ENCODE peak calls at places on chromosomes 5 and 9, in five cellular contexts. E is AG09309, O is ovary, W is aorta, G is pancreas. A is an unnamed sample.

GRCh38 chr5:83987513-83988292 is 267.0 kb upstream of the HAPLN1 start:
- DNase-seq in E (no peak), O (no peak), W (no peak), G (no peak), A (peak)

GRCh38 chr9:121811140-121811539 is 159.7 kb downstream of the DAB2IP start:
- DNase-seq in E (no peak), O (no peak), W (no peak), G (no peak), A (no peak)

GRCh38 chr5:178249191-178249989 is 16.8 kb upstream of the PHYKPL start:
- DNase-seq in E (peak), O (no peak), W (no peak), G (no peak), A (peak)

GRCh38 chr9:94824913-94825619 is 98.6 kb downstream of the AOPEP start:
- DNase-seq in E (no peak), O (no peak), W (no peak), G (no peak), A (no peak)

GRCh38 chr5:65076251-65076869 is 307.6 kb downstream of the CWC27 start:
- DNase-seq in E (peak), O (peak), W (no peak), G (peak), A (peak)

GRCh38 chr9:121694001-121694400 is 42.6 kb downstream of the DAB2IP start:
- DNase-seq in E (no peak), O (no peak), W (no peak), G (no peak), A (no peak)

GRCh38 chr9:27865031-27865438 is 291.8 kb upstream of the C9orf72 start:
- DNase-seq in E (no peak), O (no peak), W (no peak), G (no peak), A (peak)

GRCh38 chr9:5631021-5631420 is 2.1 kb downstream of the RIC1 start:
- DNase-seq in E (no peak), O (no peak), W (no peak), G (no peak), A (peak)

GRCh38 chr5:133214153-133214820 is 162.5 kb downstream of the HSPA4 start:
- DNase-seq in E (no peak), O (no peak), W (no peak), G (no peak), A (peak)

GRCh38 chr5:144092510-144092909 is 77.9 kb downstream of the YIPF5 start:
- DNase-seq in E (no peak), O (no peak), W (no peak), G (no peak), A (no peak)

GRCh38 chr5:91787718-91788117 is 404.6 kb upstream of the ARRDC3 start:
- DNase-seq in E (peak), O (no peak), W (no peak), G (no peak), A (no peak)

GRCh38 chr9:93505518-93506123 is 52.2 kb upstream of the FAM120AOS start:
- DNase-seq in E (no peak), O (no peak), W (no peak), G (no peak), A (no peak)

GRCh38 chr5:173793677-173794570 is 94.2 kb upstream of the CPEB4 start:
- DNase-seq in E (no peak), O (no peak), W (no peak), G (no peak), A (no peak)

GRCh38 chr5:134511796-134512660 is 13.4 kb upstream of the JADE2 start:
- DNase-seq in E (no peak), O (peak), W (peak), G (peak), A (peak)

GRCh38 chr5:135993894-135994514 is 34.8 kb upstream of the TGFBI start:
- DNase-seq in E (no peak), O (no peak), W (no peak), G (no peak), A (no peak)

DNA sequence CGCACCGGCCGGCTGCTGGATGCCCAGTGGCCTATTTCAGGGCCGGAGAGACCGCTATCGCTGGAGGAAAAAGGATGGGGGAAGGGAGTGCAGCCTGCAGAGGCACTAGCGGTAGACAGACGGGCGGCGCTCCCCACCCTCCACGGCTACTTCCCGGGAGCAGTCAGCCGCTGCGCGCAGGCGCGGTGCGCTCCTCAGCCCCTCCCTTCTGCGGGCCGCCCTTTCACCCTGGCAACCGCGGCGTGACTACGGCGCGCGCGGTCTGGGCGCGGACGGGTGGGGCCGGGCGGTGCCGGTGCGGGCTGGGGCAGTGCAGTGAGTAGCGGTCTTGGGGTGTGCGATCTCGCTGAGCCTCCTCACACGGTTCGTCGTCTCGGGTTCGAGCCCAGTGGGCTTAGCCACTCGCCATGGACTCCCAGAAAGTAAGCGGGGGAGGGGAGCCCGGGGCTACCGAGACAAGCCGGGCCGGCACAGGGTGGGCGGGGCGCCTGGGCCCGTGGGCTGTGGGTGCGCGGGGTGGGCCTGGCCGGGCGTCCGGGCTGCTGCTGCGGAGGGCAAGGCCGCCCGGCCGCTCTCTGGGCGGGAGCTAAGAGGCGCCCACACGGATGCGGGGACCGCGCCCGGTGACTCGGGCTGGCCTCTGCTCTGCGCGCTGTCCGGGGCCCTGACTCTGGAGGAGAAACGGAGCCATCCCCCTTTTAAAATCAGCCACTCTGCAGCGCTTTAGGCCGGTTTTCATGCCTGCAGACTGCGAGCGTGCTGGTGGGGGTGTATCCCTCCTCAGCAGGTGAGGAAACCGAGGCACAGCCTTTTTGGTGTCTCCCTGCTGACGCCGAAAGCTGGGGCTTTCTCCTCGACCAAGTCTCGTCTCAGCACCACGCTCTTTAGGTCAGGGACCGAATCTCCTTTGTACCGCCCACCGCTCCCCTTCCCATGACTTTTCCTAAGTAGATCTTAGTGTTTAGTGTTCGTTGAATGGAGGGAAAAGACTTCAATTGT is at the start of gene FSD1L:
- DNase-seq in E (peak), O (peak), W (peak), G (peak), A (peak)
- H3K4me3 ChIP-seq in E (peak), O (peak), W (peak), G (peak), A (peak)

GRCh38 chr9:133472277-133472645 is 6.6 kb downstream of the SLC2A6 start:
- DNase-seq in E (no peak), O (no peak), W (no peak), G (no peak), A (no peak)

GRCh38 chr9:133472753-133473378 is 6.0 kb downstream of the SLC2A6 start:
- DNase-seq in E (no peak), O (no peak), W (no peak), G (no peak), A (no peak)

GRCh38 chr9:133474215-133474614 is 4.7 kb downstream of the SLC2A6 start:
- DNase-seq in E (no peak), O (no peak), W (no peak), G (no peak), A (no peak)

GRCh38 chr9:133474853-133475252 is 4.0 kb downstream of the SLC2A6 start:
- DNase-seq in E (no peak), O (no peak), W (no peak), G (no peak), A (no peak)

GRCh38 chr9:133473743-133474142 is 5.2 kb downstream of the SLC2A6 start:
- DNase-seq in E (no peak), O (no peak), W (no peak), G (no peak), A (no peak)
- H3K4me3 ChIP-seq in E (no peak), O (no peak), W (no peak), G (no peak), A (no peak)

GRCh38 chr9:35114113-35114847 is 1.4 kb downstream of the ATOSB start:
- DNase-seq in E (peak), O (peak), W (peak), G (no peak), A (peak)

GRCh38 chr9:35114921-35115341 is 731 bp downstream of the ATOSB start:
- DNase-seq in E (no peak), O (peak), W (peak), G (no peak), A (peak)

GRCh38 chr9:35116539-35116897 is 856 bp upstream of the ATOSB start:
- DNase-seq in E (no peak), O (no peak), W (no peak), G (no peak), A (no peak)

GRCh38 chr9:35115680-35116538 is at the start of gene ATOSB:
- DNase-seq in E (peak), O (peak), W (peak), G (peak), A (peak)

DNA sequence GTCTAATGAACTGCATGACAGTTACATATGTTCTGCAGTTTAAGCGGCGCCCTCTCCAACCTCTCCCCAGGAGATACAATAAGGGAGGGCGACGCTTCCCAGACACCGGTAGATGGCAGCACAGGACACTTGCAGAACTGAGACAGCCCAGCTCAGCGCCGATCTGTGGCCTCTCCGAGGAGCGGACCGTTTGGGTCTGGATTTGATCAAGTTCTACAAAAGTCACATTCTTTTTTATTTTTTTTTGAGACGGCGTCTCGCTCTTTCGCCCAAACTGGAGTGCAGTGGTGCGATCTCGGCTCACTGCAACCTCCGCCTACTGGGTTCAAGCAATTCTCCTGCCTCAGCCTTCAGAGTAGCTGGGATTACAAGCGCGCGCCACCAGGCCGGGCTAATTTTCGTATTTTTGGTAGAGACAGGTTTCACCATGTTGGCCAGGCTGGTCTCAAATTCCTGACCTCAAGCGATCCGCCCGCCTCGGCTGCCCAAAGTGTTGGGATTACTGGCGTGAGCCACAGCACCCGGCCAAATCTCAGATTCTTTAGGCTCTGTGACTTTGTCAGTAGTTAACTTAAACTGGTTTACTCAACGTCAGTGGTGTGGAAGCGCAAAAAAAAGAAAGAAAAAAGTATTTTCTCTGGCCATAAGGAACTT is 1.4 kb upstream of the ATOSB start:
- DNase-seq in E (peak), O (peak), W (peak), G (peak), A (peak)
- H3K4me3 ChIP-seq in E (peak), O (peak), W (no peak), G (peak), A (peak)

DNA sequence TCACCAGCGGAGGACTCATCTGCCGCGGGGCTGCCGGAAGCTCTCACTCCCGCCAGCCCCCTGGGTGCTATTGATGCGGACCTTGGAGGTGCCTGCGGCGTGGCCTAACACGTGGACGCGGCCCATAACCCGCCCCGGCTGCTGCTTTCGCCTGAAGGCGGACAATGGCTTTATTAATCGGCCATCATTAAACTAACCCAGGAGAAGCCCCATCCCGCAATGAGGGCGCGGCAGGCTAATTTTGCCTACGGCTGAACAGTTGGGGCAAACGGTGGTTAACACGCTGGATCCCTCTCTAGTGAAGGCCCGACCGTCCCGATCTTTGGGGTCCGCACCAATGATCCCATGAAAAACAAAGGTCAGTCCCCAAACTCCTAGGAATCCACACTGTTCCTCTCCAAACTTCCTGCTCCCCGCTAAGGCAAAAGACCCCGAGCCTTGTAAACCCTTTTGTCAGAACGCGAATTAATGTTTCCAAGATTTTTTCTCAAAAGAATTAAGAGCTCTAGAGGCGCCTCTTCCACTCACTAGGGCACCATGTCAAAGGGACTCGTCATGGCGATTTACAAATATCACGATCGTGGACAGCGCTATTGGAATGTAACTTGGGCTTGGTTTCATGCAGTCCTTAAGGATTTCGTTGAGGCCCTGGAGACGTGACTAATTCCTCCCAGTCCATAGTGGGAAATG is 193.2 kb downstream of the MEF2C start:
- DNase-seq in E (no peak), O (no peak), W (no peak), G (no peak), A (no peak)
- H3K4me3 ChIP-seq in E (no peak), O (no peak), W (no peak), G (no peak), A (no peak)

GRCh38 chr5:153496835-153497234 is 6.4 kb downstream of the GRIA1 start:
- DNase-seq in E (no peak), O (no peak), W (no peak), G (no peak), A (peak)

GRCh38 chr5:153490124-153491085 is at the start of gene GRIA1:
- DNase-seq in E (no peak), O (no peak), W (no peak), G (no peak), A (no peak)

GRCh38 chr5:153489611-153490010 is 859 bp upstream of the GRIA1 start:
- DNase-seq in E (no peak), O (no peak), W (no peak), G (no peak), A (no peak)

DNA sequence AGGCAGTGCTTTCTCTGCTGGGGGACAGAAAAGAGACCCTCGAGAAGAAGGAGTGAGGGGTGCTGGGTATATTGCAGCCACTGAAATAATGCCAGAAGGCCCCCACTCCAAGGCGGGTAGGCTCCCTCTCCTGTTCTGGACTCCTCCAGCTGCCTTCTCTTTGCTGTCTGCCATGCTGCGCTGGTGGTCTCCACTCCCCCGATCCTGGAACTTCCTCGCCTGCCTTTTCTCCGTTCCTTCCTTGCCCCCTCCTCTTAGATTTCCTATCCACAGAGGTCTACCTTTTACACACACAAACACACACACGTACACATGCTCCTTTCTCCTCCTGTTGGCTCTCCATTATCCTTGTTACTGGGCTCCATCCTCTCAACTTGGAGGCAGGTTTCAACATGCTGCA is 938 bp downstream of the GRIA1 start:
- DNase-seq in E (no peak), O (no peak), W (no peak), G (no peak), A (no peak)
- H3K4me3 ChIP-seq in E (no peak), O (no peak), W (peak), G (no peak), A (no peak)

GRCh38 chr5:3600106-3600997 is 4.7 kb downstream of the IRX1 start:
- DNase-seq in E (no peak), O (no peak), W (no peak), G (no peak), A (no peak)
- H3K4me3 ChIP-seq in E (no peak), O (no peak), W (no peak), G (peak), A (no peak)

GRCh38 chr5:175652741-175653663 is 4.9 kb upstream of the HRH2 start:
- DNase-seq in E (peak), O (no peak), W (no peak), G (no peak), A (no peak)

GRCh38 chr5:175654807-175655206 is 3.1 kb upstream of the HRH2 start:
- DNase-seq in E (no peak), O (no peak), W (no peak), G (no peak), A (no peak)

GRCh38 chr5:175654346-175654745 is 3.5 kb upstream of the HRH2 start:
- DNase-seq in E (no peak), O (no peak), W (no peak), G (no peak), A (no peak)

GRCh38 chr5:175653763-175654162 is 4.1 kb upstream of the HRH2 start:
- DNase-seq in E (no peak), O (no peak), W (no peak), G (no peak), A (no peak)

DNA sequence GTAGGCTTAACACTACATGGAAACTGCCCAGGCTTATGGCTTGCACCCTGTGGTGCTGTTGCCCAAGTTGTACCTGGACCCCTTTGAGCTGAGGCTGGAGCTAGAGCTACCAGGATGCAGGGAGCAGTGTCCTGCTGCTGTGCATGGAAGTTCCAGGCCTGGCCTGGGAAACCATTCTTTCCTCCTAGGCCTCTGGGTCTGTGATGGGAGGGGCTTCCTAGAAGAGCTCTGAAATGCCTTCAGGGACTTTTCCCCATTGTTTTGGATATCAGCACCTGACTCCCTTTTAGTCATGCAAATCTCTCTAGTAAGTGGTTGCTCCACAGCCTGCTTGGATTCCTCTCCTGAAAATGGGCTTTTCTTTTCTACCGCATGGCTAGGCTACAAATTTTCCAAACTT is 7.9 kb upstream of the HRH2 start:
- DNase-seq in E (no peak), O (no peak), W (no peak), G (no peak), A (no peak)
- H3K4me3 ChIP-seq in E (no peak), O (no peak), W (no peak), G (no peak), A (no peak)

GRCh38 chr5:124742983-124743533 is 3.4 kb downstream of the ZNF608 start:
- DNase-seq in E (no peak), O (peak), W (no peak), G (peak), A (peak)
- H3K4me3 ChIP-seq in E (no peak), O (peak), W (peak), G (peak), A (peak)

DNA sequence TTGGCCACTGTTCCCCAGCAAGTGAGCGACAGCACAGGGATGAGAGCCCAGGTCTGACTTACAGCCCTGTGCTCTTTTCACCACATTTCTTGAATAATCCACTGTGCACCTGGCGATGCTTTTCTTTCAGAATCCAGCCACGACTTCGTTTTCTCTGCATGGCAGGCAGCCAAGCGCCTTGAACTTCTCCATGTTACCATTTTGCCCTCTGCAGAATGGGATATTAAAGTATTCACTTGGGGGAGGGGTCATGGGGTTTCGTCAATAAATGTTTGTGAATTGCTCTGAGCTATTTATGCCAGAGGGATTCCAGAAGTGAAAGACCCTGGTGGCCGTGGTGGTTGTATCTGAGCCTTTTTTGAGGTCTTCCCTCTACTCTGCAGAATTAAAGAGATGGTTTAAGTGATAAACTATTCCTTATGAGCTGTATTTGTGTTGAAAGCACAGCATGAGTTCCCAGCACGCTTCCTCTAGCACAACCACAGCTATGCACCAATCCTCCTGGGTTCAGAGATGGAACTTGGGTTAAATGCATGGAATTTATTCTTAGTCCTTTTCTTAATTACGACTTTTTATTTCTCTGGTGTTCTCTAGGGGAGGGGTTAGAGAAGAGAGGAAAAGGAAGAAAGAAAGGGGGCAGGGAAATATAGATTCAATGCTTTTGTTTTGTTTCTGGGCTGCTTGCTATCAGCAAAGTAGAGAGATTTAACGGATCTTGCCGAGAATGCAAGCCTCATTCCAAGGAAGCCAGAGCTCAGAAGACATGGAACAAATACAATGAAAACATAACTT is 478.2 kb upstream of the TNC start:
- DNase-seq in E (peak), O (no peak), W (no peak), G (no peak), A (peak)
- H3K4me3 ChIP-seq in E (peak), O (no peak), W (peak), G (no peak), A (peak)